ENCODE peak calls at places on chromosomes 11 and 22, in six cellular contexts. One of them, this sample, is unnamed.

GRCh38 chr11:131108780-131109179 is 192.5 kb upstream of the SNX19 start:
- DNase-seq in PC-9: no peak
- DNase-seq in astrocyte of the spinal cord: no peak
- DNase-seq in GM12865: no peak
- DNase-seq in body of pancreas: no peak
- DNase-seq in stomach: no peak
- DNase-seq in this sample: no peak

GRCh38 chr11:1230121-1230455 is 7.2 kb downstream of the MUC5B start:
- DNase-seq in astrocyte of the spinal cord: no peak
- DNase-seq in stomach: no peak
- DNase-seq in PC-9: no peak
- DNase-seq in GM12865: no peak
- DNase-seq in body of pancreas: peak; percentile 4
- DNase-seq in this sample: no peak

GRCh38 chr11:91790346-91790745 is 434.3 kb upstream of the FAT3 start:
- DNase-seq in body of pancreas: no peak
- DNase-seq in GM12865: no peak
- DNase-seq in astrocyte of the spinal cord: no peak
- DNase-seq in PC-9: no peak
- DNase-seq in stomach: no peak
- DNase-seq in this sample: no peak

GRCh38 chr11:1547467-1548098 is 24.5 kb downstream of the DUSP8 start:
- DNase-seq in GM12865: no peak
- DNase-seq in body of pancreas: no peak
- DNase-seq in PC-9: no peak
- DNase-seq in stomach: no peak
- DNase-seq in astrocyte of the spinal cord: no peak
- DNase-seq in this sample: no peak

GRCh38 chr11:3964056-3964455 is 108.6 kb downstream of the STIM1 start:
- DNase-seq in PC-9: no peak
- DNase-seq in stomach: no peak
- DNase-seq in astrocyte of the spinal cord: no peak
- DNase-seq in body of pancreas: no peak
- DNase-seq in GM12865: no peak
- DNase-seq in this sample: no peak

GRCh38 chr22:44520695-44521094 is 22.7 kb upstream of the RTL6 start:
- DNase-seq in astrocyte of the spinal cord: no peak
- DNase-seq in body of pancreas: no peak
- DNase-seq in GM12865: no peak
- DNase-seq in stomach: no peak
- DNase-seq in PC-9: no peak
- DNase-seq in this sample: no peak

GRCh38 chr11:70498976-70499801 is 100.9 kb downstream of the CTTN start:
- DNase-seq in stomach: no peak
- DNase-seq in GM12865: no peak
- DNase-seq in astrocyte of the spinal cord: no peak
- DNase-seq in body of pancreas: no peak
- DNase-seq in PC-9: no peak
- DNase-seq in this sample: no peak

GRCh38 chr11:61601512-61601911 is 20.6 kb upstream of the SYT7 start:
- DNase-seq in body of pancreas: peak; percentile 32
- DNase-seq in GM12865: no peak
- DNase-seq in stomach: no peak
- DNase-seq in astrocyte of the spinal cord: no peak
- DNase-seq in PC-9: no peak
- DNase-seq in this sample: no peak

GRCh38 chr11:36899796-36900195 is 301.8 kb upstream of the RAG2 start:
- DNase-seq in GM12865: no peak
- DNase-seq in astrocyte of the spinal cord: no peak
- DNase-seq in PC-9: no peak
- DNase-seq in body of pancreas: no peak
- DNase-seq in stomach: no peak
- DNase-seq in this sample: no peak

GRCh38 chr22:25402501-25403283 is 161.8 kb upstream of the GRK3 start:
- DNase-seq in astrocyte of the spinal cord: no peak
- DNase-seq in PC-9: no peak
- DNase-seq in stomach: no peak
- DNase-seq in GM12865: no peak
- DNase-seq in body of pancreas: peak; percentile 37
- DNase-seq in this sample: no peak

GRCh38 chr22:25735657-25736056 is 6.3 kb upstream of the MYO18B start:
- DNase-seq in GM12865: no peak
- DNase-seq in PC-9: no peak
- DNase-seq in body of pancreas: no peak
- DNase-seq in astrocyte of the spinal cord: no peak
- DNase-seq in stomach: no peak
- DNase-seq in this sample: no peak

GRCh38 chr11:73312806-73313403 is 4.8 kb downstream of the ARHGEF17 start:
- DNase-seq in body of pancreas: no peak
- DNase-seq in PC-9: no peak
- DNase-seq in stomach: no peak
- DNase-seq in GM12865: no peak
- DNase-seq in astrocyte of the spinal cord: peak; percentile 72
- DNase-seq in this sample: no peak

GRCh38 chr22:31082606-31083376 is 1.7 kb downstream of the SMTN start:
- DNase-seq in body of pancreas: peak; percentile 75
- DNase-seq in GM12865: peak; percentile 41
- DNase-seq in PC-9: peak; percentile 65
- DNase-seq in stomach: peak; percentile 69
- DNase-seq in astrocyte of the spinal cord: peak; percentile 26
- DNase-seq in this sample: no peak

GRCh38 chr11:8959546-8960166 is 4.6 kb downstream of the TMEM9B start:
- DNase-seq in stomach: no peak
- DNase-seq in PC-9: peak; percentile 30
- DNase-seq in body of pancreas: peak; percentile 26
- DNase-seq in astrocyte of the spinal cord: peak; percentile 86
- DNase-seq in GM12865: peak; percentile 87
- DNase-seq in this sample: no peak

GRCh38 chr11:95138448-95138847 is 48.8 kb downstream of the ENDOD1 start:
- DNase-seq in body of pancreas: no peak
- DNase-seq in PC-9: no peak
- DNase-seq in astrocyte of the spinal cord: no peak
- DNase-seq in GM12865: peak; percentile 25
- DNase-seq in stomach: no peak
- DNase-seq in this sample: no peak

GRCh38 chr11:927871-928270 is 2.2 kb downstream of the AP2A2 start:
- DNase-seq in body of pancreas: no peak
- DNase-seq in GM12865: peak; percentile 51
- DNase-seq in PC-9: no peak
- DNase-seq in stomach: no peak
- DNase-seq in astrocyte of the spinal cord: no peak
- DNase-seq in this sample: no peak

GRCh38 chr11:86809561-86809960 is 9.2 kb downstream of the PRSS23 start:
- DNase-seq in PC-9: no peak
- DNase-seq in stomach: no peak
- DNase-seq in body of pancreas: no peak
- DNase-seq in astrocyte of the spinal cord: no peak
- DNase-seq in GM12865: no peak
- DNase-seq in this sample: no peak

GRCh38 chr11:35035894-35036408 is 103.0 kb upstream of the CD44 start:
- DNase-seq in PC-9: peak; percentile 22
- DNase-seq in GM12865: peak; percentile 78
- DNase-seq in astrocyte of the spinal cord: peak; percentile 96
- DNase-seq in stomach: no peak
- DNase-seq in body of pancreas: no peak
- DNase-seq in this sample: no peak

GRCh38 chr11:112206071-112206470 is 20.2 kb upstream of the PTS start:
- DNase-seq in astrocyte of the spinal cord: no peak
- DNase-seq in stomach: no peak
- DNase-seq in body of pancreas: no peak
- DNase-seq in GM12865: no peak
- DNase-seq in PC-9: no peak
- DNase-seq in this sample: no peak

DNA sequence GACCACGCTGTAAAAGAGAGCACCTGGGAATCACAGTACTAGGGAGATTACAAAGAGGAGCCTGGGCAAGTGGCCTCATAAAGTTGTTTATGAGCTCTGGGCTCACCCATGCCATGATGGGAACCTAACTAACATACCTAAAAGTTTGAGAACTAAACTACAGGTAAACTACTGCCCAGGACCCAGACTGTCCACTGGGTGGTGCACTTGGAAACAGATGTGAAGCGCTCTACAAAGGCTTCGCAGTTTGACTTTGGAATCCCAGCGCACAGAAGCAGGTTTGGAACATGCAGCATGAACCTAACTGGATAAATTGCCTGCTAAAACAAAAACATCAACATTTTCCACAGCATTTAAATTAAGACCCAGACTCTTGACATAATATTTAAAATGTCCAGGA is 418.6 kb downstream of the FAM181B start:
- DNase-seq in PC-9: peak; percentile 5
- DNase-seq in stomach: no peak
- DNase-seq in GM12865: peak; percentile 42
- DNase-seq in body of pancreas: peak; percentile 61
- DNase-seq in astrocyte of the spinal cord: no peak
- DNase-seq in this sample: peak; percentile 22
- TF ChIP-seq CTCF in PC-9: peak; percentile 61
- TF ChIP-seq CTCF in stomach: peak; percentile 16
- TF ChIP-seq CTCF in GM12865: peak; percentile 58
- TF ChIP-seq CTCF in body of pancreas: peak; percentile 31
- TF ChIP-seq CTCF in astrocyte of the spinal cord: peak; percentile 15
- TF ChIP-seq CTCF in this sample: peak; percentile 81

GRCh38 chr11:118843518-118843917 is 40.2 kb upstream of the CXCR5 start:
- DNase-seq in PC-9: no peak
- DNase-seq in stomach: no peak
- DNase-seq in body of pancreas: no peak
- DNase-seq in GM12865: no peak
- DNase-seq in astrocyte of the spinal cord: no peak
- DNase-seq in this sample: no peak

GRCh38 chr11:118842369-118842768 is 41.3 kb upstream of the CXCR5 start:
- DNase-seq in GM12865: no peak
- DNase-seq in body of pancreas: no peak
- DNase-seq in astrocyte of the spinal cord: peak; percentile 18
- DNase-seq in stomach: no peak
- DNase-seq in PC-9: no peak
- DNase-seq in this sample: no peak

GRCh38 chr11:118845369-118845768 is 38.3 kb upstream of the CXCR5 start:
- DNase-seq in body of pancreas: no peak
- DNase-seq in stomach: no peak
- DNase-seq in PC-9: peak; percentile 8
- DNase-seq in astrocyte of the spinal cord: peak; percentile 36
- DNase-seq in GM12865: peak; percentile 74
- DNase-seq in this sample: no peak

GRCh38 chr11:118849825-118850224 is 33.9 kb upstream of the CXCR5 start:
- DNase-seq in astrocyte of the spinal cord: no peak
- DNase-seq in body of pancreas: no peak
- DNase-seq in GM12865: no peak
- DNase-seq in PC-9: no peak
- DNase-seq in stomach: no peak
- DNase-seq in this sample: no peak

DNA sequence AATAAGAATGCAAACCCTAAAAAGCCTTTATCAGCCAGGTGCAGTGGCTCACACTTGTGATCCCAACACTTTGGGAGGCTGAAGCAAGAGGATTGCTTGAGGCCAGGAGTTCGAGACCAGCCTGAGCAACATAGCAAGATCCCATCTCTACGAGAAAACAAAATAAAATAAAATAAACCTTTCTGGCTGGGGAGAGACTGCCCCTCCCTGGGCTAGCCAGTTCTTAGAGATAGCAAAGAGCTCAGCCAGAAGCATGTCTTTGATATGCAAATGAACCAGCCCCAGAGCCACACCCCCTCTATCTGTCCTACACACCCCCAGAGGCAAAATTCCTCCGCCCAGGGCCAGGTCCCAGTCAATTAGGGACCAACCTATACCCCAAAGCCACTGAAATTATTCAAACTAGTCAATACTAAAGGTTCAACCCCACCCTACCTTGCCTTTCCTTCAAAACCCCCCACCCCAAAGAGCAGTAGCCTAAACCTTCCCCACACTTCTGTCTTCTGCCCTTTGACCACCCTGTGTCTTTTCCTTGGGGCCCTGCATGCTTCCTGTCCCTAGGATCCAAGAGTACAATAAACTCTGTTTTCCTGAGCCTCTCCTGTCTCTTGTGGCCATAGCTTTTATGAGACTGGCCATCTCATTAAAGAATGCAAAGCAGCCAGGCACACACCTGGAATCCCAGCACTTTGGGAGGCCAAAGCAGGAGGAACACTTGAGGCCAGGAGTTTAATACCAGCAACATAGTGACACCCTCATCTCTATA is 37.3 kb upstream of the CXCR5 start:
- DNase-seq in astrocyte of the spinal cord: no peak
- DNase-seq in PC-9: peak; percentile 12
- DNase-seq in GM12865: no peak
- DNase-seq in body of pancreas: no peak
- DNase-seq in stomach: no peak
- DNase-seq in this sample: no peak
- TF ChIP-seq CTCF in astrocyte of the spinal cord: no peak
- TF ChIP-seq CTCF in PC-9: no peak
- TF ChIP-seq CTCF in GM12865: no peak
- TF ChIP-seq CTCF in body of pancreas: no peak
- TF ChIP-seq CTCF in stomach: no peak
- TF ChIP-seq CTCF in this sample: no peak

DNA sequence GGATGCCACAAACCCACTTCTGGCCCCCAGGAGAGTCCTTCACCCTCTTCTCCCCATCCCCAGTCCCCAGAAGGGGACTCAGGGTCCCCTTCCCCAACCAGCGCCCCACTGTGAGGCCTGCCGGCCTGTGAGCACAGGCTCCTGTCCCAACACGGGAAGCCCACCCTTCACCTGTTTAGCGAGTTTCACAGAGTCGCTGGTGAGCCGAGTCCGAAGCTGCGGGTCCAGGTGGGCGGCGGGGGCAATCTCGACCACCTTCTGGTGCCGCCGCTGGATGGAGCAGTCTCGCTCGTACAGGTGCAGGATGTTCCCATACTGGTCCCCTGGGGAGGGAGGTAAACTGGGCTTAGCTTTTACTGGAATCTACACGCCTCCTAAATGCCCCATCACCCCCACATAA is 13.3 kb downstream of the LRFN4 start:
- DNase-seq in PC-9: no peak
- DNase-seq in stomach: no peak
- DNase-seq in body of pancreas: no peak
- DNase-seq in astrocyte of the spinal cord: no peak
- DNase-seq in GM12865: no peak
- DNase-seq in this sample: no peak
- TF ChIP-seq CTCF in PC-9: no peak
- TF ChIP-seq CTCF in stomach: no peak
- TF ChIP-seq CTCF in body of pancreas: no peak
- TF ChIP-seq CTCF in astrocyte of the spinal cord: no peak
- TF ChIP-seq CTCF in GM12865: no peak
- TF ChIP-seq CTCF in this sample: no peak

GRCh38 chr22:50182176-50183081 is 3.3 kb upstream of the TRABD start:
- DNase-seq in body of pancreas: peak; percentile 91
- DNase-seq in PC-9: peak; percentile 53
- DNase-seq in astrocyte of the spinal cord: no peak
- DNase-seq in stomach: peak; percentile 87
- DNase-seq in GM12865: no peak
- DNase-seq in this sample: no peak

GRCh38 chr22:50183141-50183971 is 2.4 kb upstream of the TRABD start:
- DNase-seq in astrocyte of the spinal cord: no peak
- DNase-seq in stomach: no peak
- DNase-seq in GM12865: no peak
- DNase-seq in PC-9: no peak
- DNase-seq in body of pancreas: no peak
- DNase-seq in this sample: no peak

GRCh38 chr22:50185384-50186087 is at the start of gene TRABD:
- DNase-seq in body of pancreas: peak; percentile 91
- DNase-seq in astrocyte of the spinal cord: peak; percentile 89
- DNase-seq in GM12865: peak; percentile 95
- DNase-seq in PC-9: peak; percentile 88
- DNase-seq in stomach: peak; percentile 92
- DNase-seq in this sample: peak; percentile 80

GRCh38 chr22:50184541-50185383 is 951 bp upstream of the TRABD start:
- DNase-seq in body of pancreas: peak; percentile 14
- DNase-seq in GM12865: no peak
- DNase-seq in stomach: no peak
- DNase-seq in PC-9: no peak
- DNase-seq in astrocyte of the spinal cord: no peak
- DNase-seq in this sample: no peak

GRCh38 chr22:50184004-50184461 is 1.7 kb upstream of the TRABD start:
- DNase-seq in astrocyte of the spinal cord: peak; percentile 31
- DNase-seq in stomach: peak; percentile 90
- DNase-seq in body of pancreas: peak; percentile 90
- DNase-seq in GM12865: no peak
- DNase-seq in PC-9: peak; percentile 59
- DNase-seq in this sample: no peak
- TF ChIP-seq CTCF in astrocyte of the spinal cord: peak; percentile 1
- TF ChIP-seq CTCF in stomach: no peak
- TF ChIP-seq CTCF in body of pancreas: no peak
- TF ChIP-seq CTCF in GM12865: no peak
- TF ChIP-seq CTCF in PC-9: no peak
- TF ChIP-seq CTCF in this sample: peak; percentile 11